ENCODE peak calls at places on chromosomes 6 and 20, in seven cellular contexts. R is endodermal cell; S is heart left ventricle; P is CD8-positive, alpha-beta T cell; B is DND-41; E is transverse colon; O is H9. U is an unnamed sample.

GRCh38 chr6:15528870-15529269 is 134.0 kb downstream of the DTNBP1 start:
- DNase-seq in P (no peak), S (no peak), B (no peak), E (no peak), R (peak; percentile 40), O (no peak), U (no peak)

GRCh38 chr6:158854214-158855101 is 35.3 kb upstream of the EZR start:
- DNase-seq in E (no peak), B (peak; percentile 55), O (peak; percentile 74), P (no peak), S (no peak), R (peak; percentile 89), U (no peak)

GRCh38 chr6:166512567-166512966 is 73.9 kb downstream of the RAMACL start:
- DNase-seq in B (no peak), S (no peak), R (no peak), O (no peak), E (peak; percentile 29), P (peak; percentile 12), U (no peak)

GRCh38 chr6:32195902-32196681 is 3.6 kb upstream of the GPSM3 start:
- DNase-seq in R (peak; percentile 95), E (peak; percentile 92), O (peak; percentile 94), B (peak; percentile 65), P (no peak), S (peak; percentile 98), U (peak; percentile 93)

GRCh38 chr6:156934054-156934424 is 156.9 kb downstream of the ARID1B start:
- DNase-seq in P (no peak), O (no peak), R (no peak), B (no peak), E (no peak), S (no peak), U (no peak)

GRCh38 chr6:25392372-25392771 is 113.2 kb downstream of the CARMIL1 start:
- DNase-seq in S (no peak), B (no peak), O (no peak), P (no peak), E (no peak), R (no peak), U (no peak)

GRCh38 chr6:125868252-125868651 is 77.5 kb downstream of the NCOA7 start:
- DNase-seq in R (no peak), B (no peak), P (no peak), E (no peak), O (no peak), S (no peak), U (no peak)

GRCh38 chr6:28585335-28585734 is 59.7 kb downstream of the GPX5 start:
- DNase-seq in P (no peak), B (no peak), R (no peak), E (no peak), S (no peak), O (no peak), U (no peak)

GRCh38 chr6:129276986-129277385 is 394.0 kb downstream of the LAMA2 start:
- DNase-seq in O (no peak), P (no peak), B (no peak), S (no peak), R (no peak), E (no peak), U (no peak)

GRCh38 chr6:15628499-15629131 is 34.2 kb downstream of the DTNBP1 start:
- DNase-seq in R (no peak), S (no peak), B (peak; percentile 15), E (no peak), P (no peak), O (no peak), U (no peak)

GRCh38 chr20:47352332-47353223 is 3.9 kb downstream of the ZMYND8 start:
- DNase-seq in E (peak; percentile 32), R (peak; percentile 73), P (no peak), S (peak; percentile 43), O (no peak), B (no peak), U (peak; percentile 69)

GRCh38 chr6:27161946-27162603 is 85.4 kb upstream of the PRSS16 start:
- DNase-seq in O (no peak), R (peak; percentile 69), S (no peak), E (no peak), P (no peak), B (no peak), U (peak; percentile 53)
- H3K27me3 ChIP-seq in O (no peaks in the 10 kb centered on the region), R (no peaks in the 10 kb centered on the region), S (no peaks in the 10 kb centered on the region), E (no peaks in the 10 kb centered on the region), P (no peaks in the 10 kb centered on the region), B (no peaks in the 10 kb centered on the region), U (peaks cover 8% of the 10 kb centered on the region)

GRCh38 chr6:40754481-40755045 is 167.4 kb upstream of the LRFN2 start:
- DNase-seq in R (peak; percentile 52), E (no peak), P (no peak), B (no peak), O (peak; percentile 40), S (no peak), U (peak; percentile 21)

GRCh38 chr6:40753048-40753447 is 165.9 kb upstream of the LRFN2 start:
- DNase-seq in E (no peak), S (no peak), O (no peak), R (no peak), P (no peak), B (no peak), U (no peak)

GRCh38 chr6:40753939-40754448 is 166.8 kb upstream of the LRFN2 start:
- DNase-seq in S (no peak), R (no peak), O (no peak), P (no peak), B (no peak), E (no peak), U (no peak)

GRCh38 chr6:40755046-40755681 is 168.0 kb upstream of the LRFN2 start:
- DNase-seq in R (peak; percentile 56), S (no peak), B (no peak), P (no peak), O (peak; percentile 32), E (no peak), U (peak; percentile 11)

GRCh38 chr6:40755749-40756452 is 168.7 kb upstream of the LRFN2 start:
- DNase-seq in B (no peak), R (no peak), P (no peak), O (no peak), S (no peak), E (no peak), U (no peak)
- H3K27me3 ChIP-seq in B (peaks cover 9% of the 10 kb centered on the region), R (peaks cover 11% of the 10 kb centered on the region), P (no peaks in the 10 kb centered on the region), O (no peaks in the 10 kb centered on the region), S (peaks cover 30% of the 10 kb centered on the region), E (peaks cover 23% of the 10 kb centered on the region), U (no peaks in the 10 kb centered on the region)

DNA sequence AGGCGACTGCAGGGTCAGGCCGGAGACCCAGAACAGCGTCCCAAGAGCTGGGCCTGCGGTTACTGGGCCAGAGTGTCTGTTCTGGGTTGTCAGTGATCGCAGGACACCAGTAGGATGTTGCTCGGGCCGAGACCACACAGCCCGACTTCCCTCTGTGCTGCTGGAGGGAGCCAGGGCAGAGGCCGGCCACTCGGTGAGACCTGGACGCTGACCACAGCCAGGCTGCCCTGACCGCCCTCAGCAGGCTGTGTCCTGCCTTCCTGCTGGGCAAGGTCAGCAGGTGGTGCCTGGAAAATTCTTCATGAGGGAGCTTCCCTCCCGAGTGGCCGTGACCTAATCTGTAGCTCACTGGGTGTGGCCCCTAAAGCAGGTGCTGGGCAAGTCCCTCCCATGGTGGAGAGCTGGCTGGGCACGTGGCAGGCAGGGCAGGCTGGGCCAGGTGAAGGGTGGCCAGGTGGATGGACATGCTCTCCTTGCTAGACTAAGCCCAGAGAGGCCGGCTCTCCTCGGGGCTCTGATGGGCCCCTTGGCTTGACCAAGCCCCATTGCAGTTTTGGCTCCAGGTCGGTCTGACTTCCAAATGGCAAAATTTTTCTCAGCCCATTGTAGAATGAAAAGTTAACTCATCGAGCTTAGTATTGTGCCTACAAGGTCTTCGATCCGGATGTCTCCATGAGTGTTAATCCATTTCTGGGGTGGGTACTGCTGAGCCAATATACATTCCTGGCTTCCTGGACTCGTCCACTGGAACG is 1.9 kb downstream of the SLCO4A1 start:
- DNase-seq in E (peak; percentile 81), P (no peak), B (no peak), O (no peak), R (no peak), S (no peak), U (no peak)
- H3K27me3 ChIP-seq in E (peaks cover 29% of the 10 kb centered on the region), P (no peaks in the 10 kb centered on the region), B (peaks cover 12% of the 10 kb centered on the region), O (peaks cover 9% of the 10 kb centered on the region), R (peaks cover 63% of the 10 kb centered on the region), S (peaks cover 29% of the 10 kb centered on the region), U (peaks cover 66% of the 10 kb centered on the region)

GRCh38 chr20:57278457-57278856 is 12.0 kb upstream of the BMP7 start:
- DNase-seq in O (no peak), B (no peak), S (no peak), P (no peak), E (no peak), R (no peak), U (no peak)
- H3K27me3 ChIP-seq in O (no peaks in the 10 kb centered on the region), B (peaks cover 25% of the 10 kb centered on the region), S (peaks cover 7% of the 10 kb centered on the region), P (no peaks in the 10 kb centered on the region), E (no peaks in the 10 kb centered on the region), R (no peaks in the 10 kb centered on the region), U (no peaks in the 10 kb centered on the region)

GRCh38 chr20:24953204-24953565 is 4.1 kb downstream of the CST7 start:
- DNase-seq in B (peak; percentile 4), S (no peak), E (no peak), P (no peak), R (no peak), O (peak; percentile 23), U (no peak)

GRCh38 chr20:24952376-24953203 is 3.5 kb downstream of the CST7 start:
- DNase-seq in O (peak; percentile 21), P (no peak), B (peak; percentile 5), R (peak; percentile 41), E (no peak), S (no peak), U (no peak)

GRCh38 chr20:24950128-24950835 is 1.2 kb downstream of the CST7 start:
- DNase-seq in S (no peak), E (no peak), P (no peak), R (peak; percentile 41), B (no peak), O (peak; percentile 22), U (no peak)

GRCh38 chr20:24950836-24951525 is 1.9 kb downstream of the CST7 start:
- DNase-seq in S (no peak), B (peak; percentile 5), O (peak; percentile 10), P (no peak), R (no peak), E (no peak), U (no peak)

DNA sequence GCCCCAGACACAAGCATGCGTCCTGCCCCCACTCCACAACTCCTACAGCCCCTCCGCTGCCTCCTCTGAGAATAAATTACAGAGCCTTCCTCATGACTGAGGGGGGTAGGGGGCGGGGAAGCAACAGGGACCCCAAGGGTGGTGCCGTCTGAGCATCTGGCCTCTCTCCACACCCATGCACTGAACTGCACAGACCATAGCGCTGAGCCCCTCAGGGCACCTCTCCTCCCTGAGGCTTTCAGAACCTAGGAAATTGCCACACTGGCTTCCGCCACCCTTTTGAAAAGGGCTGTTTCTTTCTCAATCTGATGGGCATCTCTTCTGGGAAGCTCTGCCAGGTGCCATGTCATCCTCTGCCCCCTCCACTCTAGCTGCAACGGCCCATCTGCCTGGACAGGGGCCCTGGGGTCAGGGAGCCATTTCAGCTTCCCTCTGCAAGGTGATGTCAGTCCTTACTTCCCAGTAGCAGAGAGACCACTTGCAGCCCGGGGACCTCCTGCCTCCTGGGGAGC is 2.5 kb downstream of the CST7 start:
- DNase-seq in P (no peak), R (peak; percentile 35), B (peak; percentile 5), S (no peak), O (peak; percentile 19), E (no peak), U (no peak)
- H3K27me3 ChIP-seq in P (no peaks in the 10 kb centered on the region), R (no peaks in the 10 kb centered on the region), B (no peaks in the 10 kb centered on the region), S (peaks cover 7% of the 10 kb centered on the region), O (no peaks in the 10 kb centered on the region), E (peaks cover 4% of the 10 kb centered on the region), U (no peaks in the 10 kb centered on the region)

U was measured in neural progenitor cell.